ENCODE peak calls at places on chromosomes 12 and 14, in five cellular contexts. U, Y, R, M and T are unnamed samples.

GRCh38 chr14:104143521-104144452 is 5.4 kb downstream of the KIF26A start:
- DNase-seq in U (no peak), Y (no peak), R (no peak), M (no peak), T (no peak)

GRCh38 chr12:3885179-3886094 is 12.2 kb upstream of the PARP11 start:
- DNase-seq in U (peak), Y (no peak), R (no peak), M (peak), T (no peak)

GRCh38 chr12:95848575-95849388 is 10.0 kb upstream of the SNRPF start:
- DNase-seq in U (no peak), Y (peak), R (no peak), M (no peak), T (no peak)

GRCh38 chr12:79373896-79374499 is 316.8 kb downstream of the PAWR start:
- DNase-seq in U (no peak), Y (no peak), R (no peak), M (no peak), T (no peak)

GRCh38 chr12:130981156-130981789 is 27.6 kb downstream of the ADGRD1 start:
- DNase-seq in U (no peak), Y (no peak), R (no peak), M (no peak), T (no peak)

GRCh38 chr14:22883191-22883976 is at the start of gene REM2:
- DNase-seq in U (no peak), Y (no peak), R (no peak), M (no peak), T (no peak)

GRCh38 chr12:102321305-102322082 is 123.9 kb upstream of the PMCH start:
- DNase-seq in U (no peak), Y (no peak), R (no peak), M (no peak), T (no peak)

GRCh38 chr12:3135522-3136461 is 58.6 kb downstream of the TSPAN9 start:
- DNase-seq in U (peak), Y (peak), R (peak), M (peak), T (peak)

GRCh38 chr12:124683330-124683662 is 115.9 kb upstream of the NCOR2 start:
- DNase-seq in U (no peak), Y (no peak), R (no peak), M (no peak), T (no peak)

GRCh38 chr12:100229036-100229635 is 28.5 kb downstream of the ACTR6 start:
- DNase-seq in U (no peak), Y (no peak), R (no peak), M (no peak), T (no peak)

GRCh38 chr14:50397461-50398196 is 948 bp upstream of the CDKL1 start:
- DNase-seq in U (no peak), Y (peak), R (peak), M (no peak), T (no peak)

GRCh38 chr12:39764944-39765560 is 145.4 kb upstream of the ABCD2 start:
- DNase-seq in U (peak), Y (no peak), R (no peak), M (no peak), T (peak)

GRCh38 chr14:53953002-53953827 is 3.4 kb downstream of the BMP4 start:
- DNase-seq in U (peak), Y (peak), R (peak), M (no peak), T (no peak)

GRCh38 chr12:109178532-109178931 is 62.1 kb downstream of the ACACB start:
- DNase-seq in U (no peak), Y (no peak), R (no peak), M (no peak), T (no peak)

GRCh38 chr14:63510538-63510937 is 32.6 kb downstream of the PPP2R5E start:
- DNase-seq in U (peak), Y (no peak), R (no peak), M (no peak), T (peak)

GRCh38 chr14:54893151-54893760 is 9.4 kb downstream of the GCH1 start:
- DNase-seq in U (peak), Y (no peak), R (peak), M (no peak), T (no peak)

GRCh38 chr14:97250925-97251324 is 453.7 kb downstream of the VRK1 start:
- DNase-seq in U (no peak), Y (no peak), R (no peak), M (no peak), T (no peak)

GRCh38 chr14:21913759-21914158 is 240.1 kb upstream of the OR4E1 start:
- DNase-seq in U (peak), Y (peak), R (peak), M (peak), T (peak)

GRCh38 chr12:23238190-23238589 is 613.2 kb downstream of the ETNK1 start:
- DNase-seq in U (no peak), Y (no peak), R (no peak), M (no peak), T (no peak)

GRCh38 chr14:31070431-31070830 is 44.3 kb upstream of the STRN3 start:
- DNase-seq in U (peak), Y (no peak), R (no peak), M (no peak), T (no peak)

GRCh38 chr12:127926004-127926403 is 341.0 kb upstream of the TMEM132C start:
- DNase-seq in U (peak), Y (peak), R (no peak), M (no peak), T (no peak)

GRCh38 chr12:116200812-116201211 is 76.7 kb downstream of the MED13L start:
- DNase-seq in U (no peak), Y (no peak), R (no peak), M (no peak), T (no peak)

GRCh38 chr14:75238728-75239455 is 39.7 kb upstream of the FOS start:
- DNase-seq in U (no peak), Y (no peak), R (peak), M (no peak), T (no peak)
- TF ChIP-seq CTCF in U (no peak), Y (no peak), R (no peak), M (no peak), T (no peak)

DNA sequence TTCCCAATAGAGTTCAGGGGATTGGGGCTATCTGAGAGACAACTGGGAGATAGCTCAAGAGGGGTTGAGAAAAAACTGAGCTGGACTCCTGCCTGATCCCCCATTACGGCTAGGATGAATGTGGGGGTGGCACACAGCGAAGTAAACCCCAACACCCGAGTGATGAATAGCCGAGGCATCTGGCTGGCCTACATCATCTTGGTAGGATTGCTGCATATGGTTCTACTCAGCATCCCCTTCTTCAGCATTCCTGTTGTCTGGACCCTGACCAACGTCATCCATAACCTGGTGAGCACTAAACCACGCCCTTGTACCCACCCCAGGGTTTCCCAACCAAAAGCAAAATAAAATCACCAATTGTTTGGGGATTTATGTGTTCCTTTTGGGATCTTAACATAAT is 1.0 kb downstream of the ORMDL2 start:
- DNase-seq in U (no peak), Y (no peak), R (no peak), M (no peak), T (no peak)
- H3K4me3 ChIP-seq in U (peak), Y (no peak), R (peak), M (peak), T (peak)

GRCh38 chr14:100083706-100084105 is 18.5 kb downstream of the EVL start:
- DNase-seq in U (no peak), Y (no peak), R (no peak), M (no peak), T (no peak)

GRCh38 chr14:100084591-100084990 is 19.4 kb downstream of the EVL start:
- DNase-seq in U (no peak), Y (no peak), R (no peak), M (no peak), T (no peak)

GRCh38 chr14:100088226-100088625 is 23.0 kb downstream of the EVL start:
- DNase-seq in U (no peak), Y (no peak), R (no peak), M (no peak), T (no peak)

GRCh38 chr14:100085451-100085850 is 20.2 kb downstream of the EVL start:
- DNase-seq in U (no peak), Y (no peak), R (no peak), M (no peak), T (no peak)

DNA sequence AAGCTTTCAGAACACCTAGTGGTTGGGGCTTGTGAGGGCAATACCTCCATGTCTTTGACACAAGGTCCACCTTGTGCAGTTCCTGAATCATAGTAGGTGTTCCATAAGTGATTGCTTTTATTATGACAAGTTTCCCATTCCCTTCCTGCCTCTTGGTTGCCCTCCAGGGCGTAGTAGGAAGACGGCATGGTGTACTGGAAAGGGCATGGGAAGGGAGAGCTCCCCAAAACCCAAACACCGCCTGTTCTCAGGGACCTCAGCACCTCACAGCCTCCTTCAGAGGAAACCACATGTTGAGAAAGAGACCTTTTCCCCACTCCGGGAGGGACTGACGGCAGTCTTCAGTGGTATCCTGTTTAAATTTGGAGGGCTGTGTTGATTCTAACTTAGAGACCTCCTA is 21.1 kb downstream of the EVL start:
- DNase-seq in U (no peak), Y (no peak), R (no peak), M (no peak), T (no peak)
- TF ChIP-seq CTCF in U (no peak), Y (no peak), R (no peak), M (no peak), T (no peak)

DNA sequence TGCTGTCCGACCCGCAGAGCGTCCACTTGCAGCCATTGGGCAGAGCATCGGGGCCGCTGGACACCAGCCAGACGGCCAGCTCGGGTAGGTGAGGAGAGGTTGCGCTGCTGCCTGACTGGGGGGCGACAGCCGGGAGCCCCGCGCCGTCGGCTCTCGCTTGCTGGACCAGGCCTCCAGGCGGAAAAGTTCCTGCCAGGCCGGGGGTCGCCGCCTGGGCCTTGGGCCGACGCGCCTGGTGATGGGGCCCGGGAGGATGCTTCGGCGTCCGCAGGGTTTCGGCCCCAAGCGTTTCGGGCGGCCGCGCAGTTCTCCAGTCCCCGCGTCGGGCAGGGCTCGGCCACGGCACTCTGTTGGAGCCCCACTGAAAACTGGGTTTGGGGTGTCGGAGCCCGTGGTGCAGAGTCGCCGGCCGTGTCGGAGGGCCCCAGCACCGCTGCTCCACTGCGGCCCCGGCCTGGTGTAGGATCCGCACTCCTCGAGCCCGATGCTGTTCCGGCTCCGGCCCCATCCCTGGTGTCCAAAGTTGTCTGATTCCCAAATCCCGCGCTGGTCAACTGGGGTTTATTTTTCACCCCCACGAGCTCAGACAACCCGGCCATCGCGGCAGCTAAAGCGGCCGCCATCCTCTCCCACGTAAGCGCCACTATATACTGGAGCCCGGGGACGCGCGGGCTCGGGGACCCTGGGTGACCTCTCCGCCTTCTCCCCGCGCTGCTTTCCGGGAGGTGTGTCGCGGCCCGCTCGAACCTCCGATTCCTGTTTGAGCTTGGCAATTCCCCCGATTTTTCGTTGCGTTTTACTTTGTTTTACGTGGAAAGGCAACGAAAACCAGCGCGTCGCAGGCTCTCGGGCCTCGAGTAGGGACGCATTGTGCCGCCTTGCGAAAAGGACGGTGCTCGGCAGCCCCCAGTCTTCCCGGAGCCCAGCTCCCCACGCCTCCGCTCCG is 872 bp downstream of the VSX2 start:
- DNase-seq in U (no peak), Y (no peak), R (no peak), M (no peak), T (no peak)
- H3K4me3 ChIP-seq in U (no peak), Y (no peak), R (peak), M (peak), T (no peak)

DNA sequence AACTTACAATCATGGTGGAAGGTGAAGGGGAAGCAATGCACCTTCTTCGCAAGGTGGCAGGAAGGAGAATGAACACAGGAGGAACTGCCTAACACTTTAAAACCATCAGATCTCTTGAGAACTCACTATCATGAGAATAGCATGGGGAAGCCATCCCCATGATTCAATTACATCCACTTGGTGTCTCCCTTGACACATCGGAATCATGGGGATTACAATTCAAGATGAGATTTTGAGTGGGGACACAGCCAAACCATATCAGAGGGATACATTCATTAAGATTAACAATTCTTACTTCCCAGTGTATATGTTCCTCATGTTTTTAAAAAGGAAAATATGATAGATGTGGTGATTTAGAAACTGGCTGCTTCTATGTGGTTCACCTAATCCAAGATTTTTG is 117.9 kb downstream of the PDE3A start:
- DNase-seq in U (no peak), Y (no peak), R (no peak), M (no peak), T (no peak)
- TF ChIP-seq CTCF in U (no peak), Y (no peak), R (no peak), M (no peak), T (no peak)